ENCODE peak calls at places on chromosomes 16 and 17, in six cellular contexts. O, N, B, P, T and Z are unnamed samples.

GRCh38 chr17:81254955-81255717 is 16.0 kb downstream of the NDUFAF8 start:
- DNase-seq in B (peak), P (peak), N (peak), O (no peak), T (peak), Z (no peak)

GRCh38 chr17:4256952-4257351 is 6.8 kb downstream of the ANKFY1 start:
- DNase-seq in O (no peak), T (no peak), P (peak), N (no peak), B (no peak), Z (no peak)

GRCh38 chr16:47779201-47780016 is 318.3 kb downstream of the PHKB start:
- DNase-seq in T (peak), P (peak), B (no peak), N (no peak), O (peak), Z (peak)

GRCh38 chr17:60167095-60167741 is 17.4 kb downstream of the CA4 start:
- DNase-seq in B (no peak), O (no peak), N (no peak), P (peak), T (no peak), Z (no peak)

GRCh38 chr17:82865996-82866395 is 26.2 kb upstream of the ZNF750 start:
- DNase-seq in B (no peak), O (no peak), T (no peak), N (no peak), P (no peak), Z (no peak)

GRCh38 chr16:87437911-87438610 is 45.9 kb downstream of the MAP1LC3B start:
- DNase-seq in N (no peak), P (no peak), O (no peak), B (no peak), T (no peak), Z (no peak)

GRCh38 chr17:17739388-17740066 is 58.3 kb downstream of the RAI1 start:
- DNase-seq in N (no peak), B (peak), O (peak), T (no peak), P (no peak), Z (no peak)

GRCh38 chr16:85377388-85378144 is 235.6 kb upstream of the GSE1 start:
- DNase-seq in P (no peak), T (no peak), B (no peak), O (no peak), N (no peak), Z (no peak)

GRCh38 chr16:425082-425718 is at the start of gene RAB11FIP3:
- DNase-seq in P (peak), O (peak), N (peak), B (peak), T (peak), Z (peak)

GRCh38 chr16:27841061-27841801 is 222.3 kb downstream of the GSG1L start:
- DNase-seq in O (no peak), T (no peak), B (no peak), N (no peak), P (no peak), Z (no peak)

GRCh38 chr17:36197389-36197708 is 791 bp upstream of the CCL3L1 start:
- DNase-seq in B (no peak), T (no peak), O (no peak), P (peak), N (no peak), Z (no peak)

GRCh38 chr16:58201163-58201562 is 3.3 kb upstream of the CSNK2A2 start:
- DNase-seq in B (no peak), O (no peak), N (no peak), P (no peak), T (no peak), Z (no peak)

GRCh38 chr17:71484546-71484945 is 636.3 kb upstream of the SOX9 start:
- DNase-seq in P (no peak), T (no peak), O (no peak), N (no peak), B (no peak), Z (no peak)

GRCh38 chr17:68431045-68431608 is 26.2 kb downstream of the WIPI1 start:
- DNase-seq in B (no peak), P (no peak), O (no peak), N (no peak), T (no peak), Z (no peak)

GRCh38 chr16:56317998-56318912 is 107.1 kb downstream of the AMFR start:
- DNase-seq in N (peak), P (peak), O (peak), B (peak), T (peak), Z (peak)

GRCh38 chr16:85984947-85985451 is 86.0 kb downstream of the IRF8 start:
- DNase-seq in N (peak), T (no peak), O (no peak), B (no peak), P (peak), Z (no peak)

GRCh38 chr17:53655591-53655990 is 167.1 kb upstream of the KIF2B start:
- DNase-seq in T (no peak), B (peak), N (no peak), P (no peak), O (no peak), Z (no peak)

GRCh38 chr16:9408297-9408696 is 316.9 kb downstream of the HAPSTR1 start:
- DNase-seq in B (no peak), N (no peak), O (no peak), T (no peak), P (no peak), Z (no peak)

GRCh38 chr16:68934402-68934801 is 91.1 kb downstream of the TANGO6 start:
- DNase-seq in N (no peak), B (no peak), P (no peak), T (no peak), O (no peak), Z (no peak)

GRCh38 chr17:51585514-51586104 is 325.3 kb downstream of the UTP18 start:
- DNase-seq in N (no peak), B (no peak), O (no peak), T (peak), P (peak), Z (no peak)

GRCh38 chr17:7587420-7587786 is 2.5 kb downstream of the SOX15 start:
- DNase-seq in T (no peak), N (no peak), O (no peak), B (peak), P (peak), Z (no peak)

GRCh38 chr17:50926523-50926922 is 60.4 kb upstream of the TOB1 start:
- DNase-seq in B (no peak), O (no peak), P (no peak), T (no peak), N (no peak), Z (no peak)